ENCODE peak calls at places on chromosomes 7 and 10, in six cellular contexts. One of them, this sample, is unnamed.

GRCh38 chr10:27513451-27514191 is 9.5 kb downstream of the RAB18 start:
- DNase-seq in NCI-H2171 treated with DMSO at 0.1 percent for 48 hours: no peak
- DNase-seq in activated CD8-positive, alpha-beta memory T cell treated with anti-CD3 and anti-CD28 coated beads, Interleukin-2, amount 50 U/mL, for 48 hours: no peak
- DNase-seq in HL-60: no peak
- DNase-seq in left colon: no peak
- DNase-seq in NCI-H2081 treated with DMSO at 0.1 percent for 48 hours: no peak
- DNase-seq in this sample: no peak

GRCh38 chr7:95501261-95501816 is 15.6 kb downstream of the ASB4 start:
- DNase-seq in NCI-H2171 treated with DMSO at 0.1 percent for 48 hours: no peak
- DNase-seq in HL-60: no peak
- DNase-seq in activated CD8-positive, alpha-beta memory T cell treated with anti-CD3 and anti-CD28 coated beads, Interleukin-2, amount 50 U/mL, for 48 hours: no peak
- DNase-seq in NCI-H2081 treated with DMSO at 0.1 percent for 48 hours: no peak
- DNase-seq in left colon: no peak
- DNase-seq in this sample: no peak

GRCh38 chr7:27349621-27350020 is 107.0 kb downstream of the EVX1 start:
- DNase-seq in NCI-H2081 treated with DMSO at 0.1 percent for 48 hours: no peak
- DNase-seq in NCI-H2171 treated with DMSO at 0.1 percent for 48 hours: no peak
- DNase-seq in activated CD8-positive, alpha-beta memory T cell treated with anti-CD3 and anti-CD28 coated beads, Interleukin-2, amount 50 U/mL, for 48 hours: no peak
- DNase-seq in left colon: no peak
- DNase-seq in HL-60: no peak
- DNase-seq in this sample: no peak

GRCh38 chr7:30846378-30846777 is 65.3 kb upstream of the AQP1 start:
- DNase-seq in NCI-H2081 treated with DMSO at 0.1 percent for 48 hours: no peak
- DNase-seq in activated CD8-positive, alpha-beta memory T cell treated with anti-CD3 and anti-CD28 coated beads, Interleukin-2, amount 50 U/mL, for 48 hours: no peak
- DNase-seq in HL-60: no peak
- DNase-seq in left colon: peak
- DNase-seq in NCI-H2171 treated with DMSO at 0.1 percent for 48 hours: peak
- DNase-seq in this sample: no peak

GRCh38 chr7:29332027-29332806 is 137.6 kb downstream of the CHN2 start:
- DNase-seq in activated CD8-positive, alpha-beta memory T cell treated with anti-CD3 and anti-CD28 coated beads, Interleukin-2, amount 50 U/mL, for 48 hours: no peak
- DNase-seq in HL-60: no peak
- DNase-seq in left colon: no peak
- DNase-seq in NCI-H2081 treated with DMSO at 0.1 percent for 48 hours: peak
- DNase-seq in NCI-H2171 treated with DMSO at 0.1 percent for 48 hours: no peak
- DNase-seq in this sample: no peak

GRCh38 chr10:132921818-132922807 is 20.3 kb downstream of the CFAP46 start:
- DNase-seq in activated CD8-positive, alpha-beta memory T cell treated with anti-CD3 and anti-CD28 coated beads, Interleukin-2, amount 50 U/mL, for 48 hours: no peak
- DNase-seq in NCI-H2081 treated with DMSO at 0.1 percent for 48 hours: no peak
- DNase-seq in left colon: no peak
- DNase-seq in NCI-H2171 treated with DMSO at 0.1 percent for 48 hours: no peak
- DNase-seq in HL-60: no peak
- DNase-seq in this sample: no peak

GRCh38 chr7:99369767-99370353 is 4.7 kb upstream of the ARPC1B start:
- DNase-seq in NCI-H2171 treated with DMSO at 0.1 percent for 48 hours: no peak
- DNase-seq in HL-60: no peak
- DNase-seq in left colon: no peak
- DNase-seq in activated CD8-positive, alpha-beta memory T cell treated with anti-CD3 and anti-CD28 coated beads, Interleukin-2, amount 50 U/mL, for 48 hours: no peak
- DNase-seq in NCI-H2081 treated with DMSO at 0.1 percent for 48 hours: no peak
- DNase-seq in this sample: no peak

GRCh38 chr7:22394739-22395138 is 37.8 kb upstream of the RAPGEF5 start:
- DNase-seq in NCI-H2081 treated with DMSO at 0.1 percent for 48 hours: no peak
- DNase-seq in activated CD8-positive, alpha-beta memory T cell treated with anti-CD3 and anti-CD28 coated beads, Interleukin-2, amount 50 U/mL, for 48 hours: no peak
- DNase-seq in left colon: no peak
- DNase-seq in NCI-H2171 treated with DMSO at 0.1 percent for 48 hours: no peak
- DNase-seq in HL-60: no peak
- DNase-seq in this sample: no peak

GRCh38 chr10:5615263-5615820 is 51.1 kb downstream of the ASB13 start:
- DNase-seq in activated CD8-positive, alpha-beta memory T cell treated with anti-CD3 and anti-CD28 coated beads, Interleukin-2, amount 50 U/mL, for 48 hours: no peak
- DNase-seq in NCI-H2081 treated with DMSO at 0.1 percent for 48 hours: no peak
- DNase-seq in HL-60: no peak
- DNase-seq in NCI-H2171 treated with DMSO at 0.1 percent for 48 hours: no peak
- DNase-seq in left colon: no peak
- DNase-seq in this sample: no peak

GRCh38 chr10:9851808-9852207 is 1165.9 kb upstream of the CELF2 start:
- DNase-seq in left colon: no peak
- DNase-seq in NCI-H2081 treated with DMSO at 0.1 percent for 48 hours: no peak
- DNase-seq in NCI-H2171 treated with DMSO at 0.1 percent for 48 hours: no peak
- DNase-seq in HL-60: no peak
- DNase-seq in activated CD8-positive, alpha-beta memory T cell treated with anti-CD3 and anti-CD28 coated beads, Interleukin-2, amount 50 U/mL, for 48 hours: no peak
- DNase-seq in this sample: no peak

GRCh38 chr10:43045631-43046287 is 31.1 kb upstream of the RET start:
- DNase-seq in NCI-H2081 treated with DMSO at 0.1 percent for 48 hours: no peak
- DNase-seq in activated CD8-positive, alpha-beta memory T cell treated with anti-CD3 and anti-CD28 coated beads, Interleukin-2, amount 50 U/mL, for 48 hours: no peak
- DNase-seq in NCI-H2171 treated with DMSO at 0.1 percent for 48 hours: no peak
- DNase-seq in HL-60: no peak
- DNase-seq in left colon: peak
- DNase-seq in this sample: peak

GRCh38 chr10:2508971-2509605 is 558.3 kb upstream of the PFKP start:
- DNase-seq in NCI-H2081 treated with DMSO at 0.1 percent for 48 hours: no peak
- DNase-seq in activated CD8-positive, alpha-beta memory T cell treated with anti-CD3 and anti-CD28 coated beads, Interleukin-2, amount 50 U/mL, for 48 hours: no peak
- DNase-seq in HL-60: no peak
- DNase-seq in left colon: no peak
- DNase-seq in NCI-H2171 treated with DMSO at 0.1 percent for 48 hours: no peak
- DNase-seq in this sample: no peak